ENCODE peak calls at places on chromosomes 13 and 19, in eight cellular contexts. F is Caco-2, L is Panc1, B is AG09309, Z is psoas muscle, P is fibroblast of lung, W is cardiac muscle cell, Q is neural progenitor cell. R is an unnamed sample.

GRCh38 chr13:26179344-26179743 is 42.8 kb downstream of the RNF6 start:
- DNase-seq in W (no peak), P (no peak), L (no peak), Z (no peak), F (no peak), Q (no peak), B (no peak), R (no peak)

GRCh38 chr19:42066075-42066754 is 3.8 kb downstream of the GRIK5 start:
- DNase-seq in L (no peak), W (peak), Q (peak), B (no peak), Z (no peak), P (peak), F (peak), R (peak)

GRCh38 chr19:12880551-12881171 is 588 bp downstream of the DNASE2 start:
- DNase-seq in Q (peak), P (peak), F (no peak), L (no peak), B (no peak), Z (peak), W (peak), R (no peak)

GRCh38 chr13:19596960-19597361 is 35.6 kb upstream of the TPTE2 start:
- DNase-seq in Z (no peak), B (no peak), P (peak), F (peak), L (peak), Q (no peak), W (peak), R (peak)

GRCh38 chr13:67632590-67632989 is 402.5 kb upstream of the PCDH9 start:
- DNase-seq in F (no peak), B (no peak), P (peak), Z (no peak), W (no peak), Q (no peak), L (no peak), R (peak)

GRCh38 chr13:105597573-105597972 is 937.9 kb downstream of the EFNB2 start:
- DNase-seq in W (no peak), L (no peak), Q (no peak), Z (no peak), B (no peak), F (no peak), P (no peak), R (no peak)

GRCh38 chr19:55146078-55146647 is 2.8 kb downstream of the TNNT1 start:
- DNase-seq in Q (peak), B (no peak), F (peak), P (no peak), W (peak), Z (no peak), L (no peak), R (peak)

GRCh38 chr13:50130686-50131051 is 115.4 kb downstream of the KCNRG start:
- DNase-seq in Z (no peak), P (no peak), B (no peak), F (peak), Q (peak), W (peak), L (no peak), R (peak)

GRCh38 chr19:3268326-3268725 is 43.9 kb downstream of the CELF5 start:
- DNase-seq in F (no peak), Q (no peak), P (no peak), W (no peak), Z (no peak), L (no peak), B (no peak), R (no peak)

GRCh38 chr13:114309806-114310410 is 4.4 kb upstream of the CHAMP1 start:
- DNase-seq in W (no peak), B (no peak), P (no peak), Q (peak), F (no peak), Z (no peak), L (no peak), R (no peak)

GRCh38 chr13:110811008-110811720 is 97.7 kb downstream of the ING1 start:
- DNase-seq in L (no peak), W (no peak), F (no peak), Z (no peak), P (no peak), Q (no peak), B (no peak), R (no peak)

GRCh38 chr19:35739275-35740107 is 2.8 kb downstream of the IGFLR1 start:
- DNase-seq in F (no peak), B (no peak), Q (no peak), P (no peak), L (no peak), Z (no peak), W (no peak), R (no peak)

GRCh38 chr13:81872581-81872980 is 1531.7 kb upstream of the SPRY2 start:
- DNase-seq in P (no peak), L (no peak), B (no peak), W (no peak), F (peak), Q (peak), Z (no peak), R (no peak)

GRCh38 chr13:26721251-26721939 is 39.2 kb downstream of the GPR12 start:
- DNase-seq in B (no peak), L (no peak), F (no peak), W (no peak), Q (no peak), Z (peak), P (no peak), R (no peak)

GRCh38 chr19:42121666-42122069 is 10.6 kb downstream of the POU2F2 start:
- DNase-seq in P (peak), Q (no peak), L (no peak), B (no peak), F (no peak), W (peak), Z (peak), R (peak)

GRCh38 chr13:97125051-97125809 is 96.9 kb upstream of the MBNL2 start:
- DNase-seq in B (no peak), F (peak), L (no peak), W (peak), P (peak), Z (peak), Q (peak), R (peak)

GRCh38 chr19:4969772-4970531 is 1.0 kb downstream of the KDM4B start:
- DNase-seq in L (no peak), P (peak), Z (no peak), B (no peak), Q (peak), F (no peak), W (peak), R (peak)

GRCh38 chr19:858868-859843 is at the start of gene CFD:
- DNase-seq in Q (no peak), W (no peak), L (no peak), B (no peak), P (no peak), Z (peak), F (no peak), R (peak)

GRCh38 chr19:10037367-10037766 is 24.1 kb downstream of the RDH8 start:
- DNase-seq in Z (no peak), F (no peak), L (no peak), P (no peak), B (no peak), Q (no peak), W (no peak), R (no peak)
- H3K4me3 ChIP-seq in Z (no peak), F (no peak), L (no peak), P (no peak), B (no peak), Q (no peak), W (no peak), R (no peak)

GRCh38 chr19:49339364-49340068 is 4.3 kb downstream of the CD37 start:
- DNase-seq in P (peak), Q (peak), L (no peak), B (no peak), Z (peak), W (peak), F (peak), R (peak)

GRCh38 chr19:49337267-49338022 is 2.2 kb downstream of the CD37 start:
- DNase-seq in W (no peak), B (no peak), Z (no peak), P (no peak), Q (no peak), F (no peak), L (no peak), R (no peak)

GRCh38 chr19:49336482-49337266 is 1.5 kb downstream of the CD37 start:
- DNase-seq in Q (no peak), Z (no peak), W (no peak), L (no peak), F (no peak), P (no peak), B (no peak), R (no peak)

GRCh38 chr19:49338691-49339363 is 3.6 kb downstream of the CD37 start:
- DNase-seq in Z (peak), L (no peak), Q (peak), W (peak), B (no peak), F (peak), P (peak), R (no peak)

GRCh38 chr19:49338023-49338677 is 2.9 kb downstream of the CD37 start:
- DNase-seq in Q (peak), F (no peak), L (no peak), B (no peak), Z (no peak), W (no peak), P (no peak), R (no peak)
- H3K4me3 ChIP-seq in Q (peak), F (no peak), L (no peak), B (no peak), Z (peak), W (no peak), P (no peak), R (no peak)

GRCh38 chr19:38253788-38254187 is 2.4 kb downstream of the PPP1R14A start:
- DNase-seq in Z (no peak), L (no peak), W (no peak), Q (no peak), P (no peak), B (no peak), F (no peak), R (no peak)
- H3K4me3 ChIP-seq in Z (peak), L (peak), W (no peak), Q (no peak), P (no peak), B (no peak), F (no peak), R (no peak)

GRCh38 chr19:49930483-49931011 is 1.2 kb upstream of the NUP62 start:
- DNase-seq in P (no peak), B (no peak), L (no peak), F (no peak), Q (no peak), Z (peak), W (peak), R (peak)

GRCh38 chr19:49932731-49933131 is 3.4 kb upstream of the NUP62 start:
- DNase-seq in Z (no peak), B (no peak), L (no peak), Q (no peak), W (no peak), P (no peak), F (no peak), R (no peak)

GRCh38 chr19:49932041-49932451 is 2.7 kb upstream of the NUP62 start:
- DNase-seq in L (no peak), Q (no peak), P (no peak), Z (no peak), B (no peak), W (no peak), F (no peak), R (no peak)

GRCh38 chr19:49929611-49930482 is 543 bp upstream of the NUP62 start:
- DNase-seq in L (peak), P (peak), Q (peak), F (peak), Z (peak), B (peak), W (peak), R (peak)

DNA sequence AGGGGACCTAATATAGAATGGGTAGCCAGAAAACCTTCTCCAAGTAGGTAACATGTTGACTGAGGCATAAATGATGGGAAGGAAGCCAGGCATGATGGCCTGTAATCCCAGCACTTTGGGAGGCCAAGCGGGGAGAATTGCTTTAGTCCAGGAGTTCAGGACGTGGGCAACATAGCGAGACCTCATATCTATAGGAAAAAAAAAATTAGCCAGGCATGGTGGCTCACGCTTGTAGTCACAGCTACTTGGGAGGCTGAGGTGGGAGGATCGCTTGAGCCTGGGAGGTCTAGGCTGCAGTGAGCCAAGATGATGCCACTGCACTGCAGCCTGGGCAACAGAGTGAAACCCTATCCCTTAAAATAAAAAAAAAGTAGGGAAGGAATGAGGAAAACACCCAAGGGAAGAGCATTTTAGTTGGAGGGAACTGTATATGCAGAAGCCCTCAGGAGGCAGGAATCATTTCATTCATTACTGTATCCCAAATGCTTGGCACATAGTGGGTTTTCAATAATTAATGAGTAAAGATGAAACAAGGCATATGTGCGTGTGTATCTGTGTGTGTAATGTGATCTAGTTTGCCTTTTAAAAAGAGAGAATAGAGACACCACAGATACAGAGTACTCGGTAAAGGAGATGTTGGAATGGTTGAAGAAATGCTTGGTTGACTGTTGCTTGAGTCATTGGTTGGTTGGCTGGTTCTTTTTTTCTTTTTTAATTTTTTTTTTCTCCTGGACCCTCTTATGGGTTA is 2.2 kb upstream of the NUP62 start:
- DNase-seq in Q (no peak), L (no peak), W (no peak), Z (no peak), P (no peak), B (no peak), F (no peak), R (no peak)
- H3K4me3 ChIP-seq in Q (no peak), L (no peak), W (no peak), Z (no peak), P (no peak), B (no peak), F (no peak), R (no peak)

DNA sequence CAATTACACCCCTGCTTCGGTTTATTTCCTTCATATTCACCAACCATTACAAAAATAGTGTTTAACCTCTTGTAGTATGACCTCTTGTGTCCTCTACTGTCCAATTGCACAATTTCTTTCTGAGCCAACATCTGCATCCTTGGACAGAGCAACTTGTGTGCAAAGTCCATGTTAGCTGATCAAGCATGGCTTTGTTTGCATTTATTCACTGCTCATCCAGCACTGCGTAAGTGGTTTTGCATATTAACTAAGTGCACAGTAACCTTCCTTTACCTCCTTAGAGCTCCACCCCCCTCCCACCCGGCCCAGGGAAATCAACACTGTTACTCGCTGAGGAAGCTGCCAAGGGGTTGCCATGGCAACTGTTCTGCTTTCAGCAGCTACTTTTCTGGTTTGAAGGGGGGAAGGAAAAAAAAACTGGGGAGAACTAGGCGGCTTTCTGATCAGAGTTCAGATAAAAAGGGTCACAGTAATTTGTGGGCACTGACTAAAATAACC is 153.5 kb upstream of the KLF12 start:
- DNase-seq in B (no peak), Z (peak), L (no peak), F (peak), W (peak), Q (peak), P (peak), R (peak)
- H3K4me3 ChIP-seq in B (no peak), Z (peak), L (no peak), F (no peak), W (no peak), Q (peak), P (no peak), R (no peak)

R was measured in fibroblast of mammary gland.